ENCODE peak calls at places on chromosomes 7 and 10, in four cellular contexts. O is fibroblast of pulmonary artery; Q is CD8-positive, alpha-beta T cell; B is IMR-90. X is an unnamed sample.

GRCh38 chr7:54932818-54933543 is 85.8 kb upstream of the EGFR start:
- DNase-seq in O (peak; percentile 65), Q (no peak), B (peak; percentile 66), X (peak; percentile 65)

GRCh38 chr7:94803821-94804220 is 103.6 kb upstream of the PPP1R9A start:
- DNase-seq in O (no peak), Q (no peak), B (no peak), X (no peak)

GRCh38 chr10:42476101-42476500 is 162.3 kb downstream of the ZNF33B start:
- DNase-seq in O (no peak), Q (no peak), B (no peak), X (no peak)

GRCh38 chr10:121113385-121113696 is 262.2 kb downstream of the WDR11 start:
- DNase-seq in O (no peak), Q (no peak), B (no peak), X (no peak)

GRCh38 chr7:105680505-105681187 is 99.4 kb upstream of the EFCAB10 start:
- DNase-seq in O (no peak), Q (no peak), B (no peak), X (no peak)

GRCh38 chr10:109956454-109957091 is 33.3 kb upstream of the XPNPEP1 start:
- DNase-seq in O (peak; percentile 61), Q (no peak), B (peak; percentile 52), X (peak; percentile 46)

GRCh38 chr7:117283371-117283770 is 39.5 kb downstream of the WNT2 start:
- DNase-seq in O (peak; percentile 46), Q (no peak), B (peak; percentile 93), X (peak; percentile 91)

GRCh38 chr10:112126901-112127300 is 56.7 kb downstream of the GPAM start:
- DNase-seq in O (no peak), Q (no peak), B (no peak), X (no peak)

GRCh38 chr10:92692085-92692671 is 2.4 kb downstream of the HHEX start:
- DNase-seq in O (no peak), Q (no peak), B (no peak), X (no peak)

GRCh38 chr7:39695852-39696586 is 72.6 kb downstream of the RALA start:
- DNase-seq in O (no peak), Q (no peak), B (no peak), X (no peak)

GRCh38 chr7:135386181-135386580 is 123.7 kb downstream of the CNOT4 start:
- DNase-seq in O (peak; percentile 21), Q (no peak), B (peak; percentile 17), X (peak; percentile 9)

GRCh38 chr10:86365346-86366032 is 1.1 kb downstream of the GRID1 start:
- DNase-seq in O (no peak), Q (no peak), B (no peak), X (no peak)

GRCh38 chr7:121339082-121339481 is 10.3 kb downstream of the WNT16 start:
- DNase-seq in O (no peak), Q (no peak), B (no peak), X (no peak)

GRCh38 chr7:121336579-121336978 is 7.8 kb downstream of the WNT16 start:
- DNase-seq in O (no peak), Q (no peak), B (peak; percentile 31), X (no peak)

GRCh38 chr7:121334875-121335648 is 6.3 kb downstream of the WNT16 start:
- DNase-seq in O (no peak), Q (no peak), B (peak; percentile 50), X (no peak)

GRCh38 chr7:121334376-121334775 is 5.6 kb downstream of the WNT16 start:
- DNase-seq in O (no peak), Q (no peak), B (no peak), X (no peak)

GRCh38 chr7:121337398-121337797 is 8.6 kb downstream of the WNT16 start:
- DNase-seq in O (peak; percentile 44), Q (no peak), B (no peak), X (no peak)
- TF ChIP-seq CTCF in O (peak; percentile 14), Q (no peak), B (peak; percentile 46), X (peak; percentile 24)

GRCh38 chr10:129727071-129727470 is 237.0 kb downstream of the EBF3 start:
- DNase-seq in O (no peak), Q (no peak), B (no peak), X (no peak)

GRCh38 chr10:129727495-129727894 is 236.6 kb downstream of the EBF3 start:
- DNase-seq in O (no peak), Q (no peak), B (no peak), X (no peak)

GRCh38 chr10:129725482-129725881 is 238.6 kb downstream of the EBF3 start:
- DNase-seq in O (no peak), Q (peak; percentile 41), B (no peak), X (no peak)

GRCh38 chr10:129725011-129725410 is 239.1 kb downstream of the EBF3 start:
- DNase-seq in O (no peak), Q (peak; percentile 37), B (no peak), X (no peak)

DNA sequence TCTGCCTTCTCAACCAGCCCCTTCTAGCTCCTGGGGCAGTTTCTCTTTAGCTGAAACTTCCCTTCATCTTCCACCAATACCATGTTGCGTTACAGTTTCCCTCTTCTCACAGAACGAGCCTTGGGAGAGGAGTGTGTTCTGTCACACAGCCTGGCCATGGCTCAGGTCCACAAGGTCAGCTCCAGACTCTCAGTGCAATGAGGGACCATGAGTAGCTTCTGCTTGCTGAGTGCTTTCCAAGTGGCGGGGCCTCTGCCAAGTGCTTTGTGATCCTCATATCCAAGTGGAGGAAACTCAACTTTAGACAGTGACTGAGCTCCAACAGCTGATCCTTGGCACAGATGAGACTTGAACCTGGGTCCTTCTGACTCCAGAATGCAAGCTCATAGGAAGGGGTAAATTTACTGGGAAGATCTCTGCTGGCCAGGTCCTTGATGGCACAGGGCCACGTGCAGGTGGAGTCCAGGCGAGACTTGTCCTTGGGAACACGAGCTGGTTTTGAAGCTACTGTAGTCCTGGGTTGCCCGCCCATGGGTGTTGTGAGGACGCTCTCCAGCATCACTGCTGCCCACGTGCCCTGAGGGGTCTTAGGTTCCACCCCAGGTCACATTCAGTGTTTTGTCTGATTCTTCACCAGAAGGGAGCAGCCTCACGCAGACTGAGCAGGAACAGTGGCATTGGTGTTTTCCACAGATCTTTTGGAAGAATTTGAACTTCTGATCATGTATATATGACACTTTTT is 238.0 kb downstream of the EBF3 start:
- DNase-seq in O (no peak), Q (peak; percentile 34), B (no peak), X (no peak)
- H3K4me3 ChIP-seq in O (no peak overlapping the region), Q (no peak overlapping the region), B (no peak overlapping the region), X (no peak overlapping the region)

GRCh38 chr10:130341325-130341724 is 205.1 kb downstream of the GLRX3 start:
- DNase-seq in O (no peak), Q (no peak), B (no peak), X (no peak)
- TF ChIP-seq CTCF in O (no peak), Q (no peak), B (no peak), X (no peak)

DNA sequence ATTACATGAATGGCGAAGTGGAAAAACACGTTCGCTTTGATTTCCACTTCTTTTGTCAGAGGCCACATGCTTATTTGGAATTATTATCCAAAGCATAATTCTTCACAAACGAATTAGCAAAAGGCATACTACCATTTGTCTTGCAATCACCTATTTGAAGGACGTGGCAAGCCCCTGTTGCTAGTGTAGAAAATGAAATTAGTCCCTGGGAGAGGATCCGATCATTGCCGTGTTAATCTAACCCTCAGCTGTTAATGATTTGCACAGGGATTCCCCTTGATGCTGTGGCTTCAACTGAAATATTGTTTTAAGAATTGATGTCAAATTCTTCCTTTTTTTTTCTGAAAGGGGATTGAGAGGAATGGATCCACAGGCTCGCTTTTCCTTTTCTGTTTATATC is 4.6 kb downstream of the AGMO start:
- DNase-seq in O (no peak), Q (no peak), B (no peak), X (no peak)
- H3K4me3 ChIP-seq in O (no peak overlapping the region), Q (no peak overlapping the region), B (no peak overlapping the region), X (no peak overlapping the region)

GRCh38 chr10:97891497-97892167 is 42.0 kb downstream of the GOLGA7B start:
- DNase-seq in O (no peak), Q (no peak), B (no peak), X (no peak)
- TF ChIP-seq CTCF in O (no peak), Q (no peak), B (no peak), X (no peak)

DNA sequence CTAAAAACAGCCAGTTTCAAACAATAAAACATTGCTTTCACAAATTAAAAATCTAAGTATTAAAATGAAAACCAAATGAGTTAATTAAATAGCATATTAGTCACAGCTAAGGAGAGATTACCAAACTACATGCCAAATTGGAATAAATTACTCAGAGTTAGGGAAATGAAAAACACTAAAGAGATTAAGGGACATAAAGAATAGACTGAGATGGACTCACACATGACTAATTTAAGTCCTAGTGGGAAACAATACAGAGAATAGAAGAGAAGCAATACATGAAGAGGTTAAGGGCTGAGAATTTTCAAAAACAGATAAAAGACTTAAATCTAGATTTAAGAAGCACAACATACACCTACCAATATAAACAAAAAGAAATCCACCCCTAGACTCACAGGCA is 110.6 kb downstream of the ZFAND4 start:
- DNase-seq in O (no peak), Q (no peak), B (no peak), X (no peak)
- H3K4me3 ChIP-seq in O (no peak overlapping the region), Q (no peak overlapping the region), B (no peak overlapping the region), X (no peak overlapping the region)

GRCh38 chr7:72183835-72184234 is 228.3 kb downstream of the CALN1 start:
- DNase-seq in O (no peak), Q (no peak), B (no peak), X (no peak)
- TF ChIP-seq CTCF in O (no peak), Q (no peak), B (no peak), X (no peak)

GRCh38 chr10:62817120-62817762 is 1.1 kb upstream of the EGR2 start:
- DNase-seq in O (peak; percentile 65), Q (peak; percentile 65), B (peak; percentile 28), X (peak; percentile 32)

GRCh38 chr10:62817763-62818425 is 1.7 kb upstream of the EGR2 start:
- DNase-seq in O (peak; percentile 78), Q (peak; percentile 77), B (peak; percentile 61), X (peak; percentile 66)

GRCh38 chr10:62819521-62819920 is 3.4 kb upstream of the EGR2 start:
- DNase-seq in O (no peak), Q (no peak), B (no peak), X (no peak)

GRCh38 chr10:62816179-62817119 is at the start of gene EGR2:
- DNase-seq in O (peak; percentile 97), Q (peak; percentile 97), B (peak; percentile 94), X (peak; percentile 96)

GRCh38 chr10:62818426-62819011 is 2.4 kb upstream of the EGR2 start:
- DNase-seq in O (peak; percentile 26), Q (peak; percentile 56), B (no peak), X (no peak)
- H3K4me3 ChIP-seq in O (peak overlapping the region; percentile 69), Q (peak overlapping the region; percentile 85), B (peak overlapping the region; percentile 16), X (peak overlapping the region; percentile 1)

GRCh38 chr7:98735801-98736200 is 118.7 kb downstream of the NPTX2 start:
- DNase-seq in O (no peak), Q (no peak), B (no peak), X (no peak)

GRCh38 chr7:98730331-98730730 is 113.2 kb downstream of the NPTX2 start:
- DNase-seq in O (no peak), Q (no peak), B (no peak), X (no peak)

GRCh38 chr7:98731651-98732050 is 114.6 kb downstream of the NPTX2 start:
- DNase-seq in O (no peak), Q (no peak), B (no peak), X (no peak)

GRCh38 chr7:98737176-98737575 is 120.1 kb downstream of the NPTX2 start:
- DNase-seq in O (no peak), Q (no peak), B (no peak), X (no peak)

GRCh38 chr7:98733036-98733435 is 116.0 kb downstream of the NPTX2 start:
- DNase-seq in O (peak; percentile 20), Q (no peak), B (peak; percentile 6), X (no peak)
- TF ChIP-seq CTCF in O (peak; percentile 36), Q (no peak), B (no peak), X (peak; percentile 50)

X was measured in astrocyte of the spinal cord.